ENCODE peak calls at places on chromosomes 13 and 19, in seven cellular contexts. One of them, this sample, is unnamed.

GRCh38 chr19:49470615-49470978 is 3.4 kb upstream of the FLT3LG start:
- DNase-seq in CD8-positive, alpha-beta T cell: no peak
- DNase-seq in ascending aorta: no peak
- DNase-seq in body of pancreas: no peak
- DNase-seq in hepatocyte: no peak
- DNase-seq in heart right ventricle: no peak
- DNase-seq in IMR-90: no peak
- DNase-seq in this sample: no peak

GRCh38 chr19:33407716-33408115 is 34.2 kb downstream of the CEBPG start:
- DNase-seq in body of pancreas: no peak
- DNase-seq in heart right ventricle: no peak
- DNase-seq in IMR-90: no peak
- DNase-seq in ascending aorta: no peak
- DNase-seq in CD8-positive, alpha-beta T cell: no peak
- DNase-seq in hepatocyte: no peak
- DNase-seq in this sample: no peak

GRCh38 chr13:99399623-99399974 is 92.4 kb upstream of the GPR183 start:
- DNase-seq in CD8-positive, alpha-beta T cell: no peak
- DNase-seq in ascending aorta: no peak
- DNase-seq in hepatocyte: no peak
- DNase-seq in heart right ventricle: no peak
- DNase-seq in body of pancreas: no peak
- DNase-seq in IMR-90: no peak
- DNase-seq in this sample: no peak

GRCh38 chr19:33186835-33187540 is 7.1 kb upstream of the LRP3 start:
- DNase-seq in hepatocyte: no peak
- DNase-seq in ascending aorta: no peak
- DNase-seq in IMR-90: no peak
- DNase-seq in CD8-positive, alpha-beta T cell: no peak
- DNase-seq in body of pancreas: peak
- DNase-seq in heart right ventricle: no peak
- DNase-seq in this sample: peak

GRCh38 chr19:5448374-5448773 is 6.8 kb upstream of the ZNRF4 start:
- DNase-seq in CD8-positive, alpha-beta T cell: no peak
- DNase-seq in ascending aorta: no peak
- DNase-seq in IMR-90: no peak
- DNase-seq in body of pancreas: peak
- DNase-seq in heart right ventricle: no peak
- DNase-seq in hepatocyte: no peak
- DNase-seq in this sample: no peak

GRCh38 chr19:336067-336614 is 8.5 kb downstream of the MIER2 start:
- DNase-seq in hepatocyte: no peak
- DNase-seq in heart right ventricle: no peak
- DNase-seq in CD8-positive, alpha-beta T cell: no peak
- DNase-seq in ascending aorta: no peak
- DNase-seq in IMR-90: no peak
- DNase-seq in body of pancreas: no peak
- DNase-seq in this sample: no peak

GRCh38 chr13:113724016-113724758 is 34.8 kb upstream of the TMEM255B start:
- DNase-seq in heart right ventricle: no peak
- DNase-seq in IMR-90: no peak
- DNase-seq in hepatocyte: no peak
- DNase-seq in CD8-positive, alpha-beta T cell: no peak
- DNase-seq in ascending aorta: no peak
- DNase-seq in body of pancreas: no peak
- DNase-seq in this sample: no peak

GRCh38 chr13:81540777-81541176 is 1199.9 kb upstream of the SPRY2 start:
- DNase-seq in IMR-90: no peak
- DNase-seq in hepatocyte: peak
- DNase-seq in body of pancreas: no peak
- DNase-seq in CD8-positive, alpha-beta T cell: no peak
- DNase-seq in heart right ventricle: no peak
- DNase-seq in ascending aorta: no peak
- DNase-seq in this sample: no peak

GRCh38 chr13:20188649-20189553 is 3.8 kb downstream of the GJB2 start:
- DNase-seq in body of pancreas: no peak
- DNase-seq in ascending aorta: no peak
- DNase-seq in IMR-90: no peak
- DNase-seq in CD8-positive, alpha-beta T cell: no peak
- DNase-seq in hepatocyte: no peak
- DNase-seq in heart right ventricle: no peak
- DNase-seq in this sample: no peak

GRCh38 chr19:58059003-58059671 is at the start of gene ZNF135:
- DNase-seq in heart right ventricle: peak
- DNase-seq in ascending aorta: peak
- DNase-seq in CD8-positive, alpha-beta T cell: peak
- DNase-seq in body of pancreas: peak
- DNase-seq in hepatocyte: peak
- DNase-seq in IMR-90: peak
- DNase-seq in this sample: peak

GRCh38 chr19:958967-959685 is 25.0 kb upstream of the WDR18 start:
- DNase-seq in heart right ventricle: no peak
- DNase-seq in ascending aorta: no peak
- DNase-seq in IMR-90: peak
- DNase-seq in body of pancreas: no peak
- DNase-seq in hepatocyte: peak
- DNase-seq in CD8-positive, alpha-beta T cell: no peak
- DNase-seq in this sample: no peak

GRCh38 chr13:99000137-99000536 is 22.3 kb upstream of the DOCK9 start:
- DNase-seq in heart right ventricle: no peak
- DNase-seq in IMR-90: no peak
- DNase-seq in CD8-positive, alpha-beta T cell: no peak
- DNase-seq in body of pancreas: no peak
- DNase-seq in ascending aorta: no peak
- DNase-seq in hepatocyte: no peak
- DNase-seq in this sample: no peak

GRCh38 chr13:108897955-108898354 is 268.5 kb downstream of the MYO16 start:
- DNase-seq in hepatocyte: no peak
- DNase-seq in body of pancreas: no peak
- DNase-seq in heart right ventricle: no peak
- DNase-seq in CD8-positive, alpha-beta T cell: no peak
- DNase-seq in ascending aorta: no peak
- DNase-seq in IMR-90: peak
- DNase-seq in this sample: no peak

GRCh38 chr13:30802953-30803478 is 67.7 kb downstream of the ALOX5AP start:
- DNase-seq in IMR-90: peak
- DNase-seq in ascending aorta: peak
- DNase-seq in body of pancreas: peak
- DNase-seq in heart right ventricle: peak
- DNase-seq in hepatocyte: peak
- DNase-seq in CD8-positive, alpha-beta T cell: peak
- DNase-seq in this sample: peak

GRCh38 chr13:77994166-77994565 is 75.5 kb upstream of the EDNRB start:
- DNase-seq in ascending aorta: no peak
- DNase-seq in CD8-positive, alpha-beta T cell: no peak
- DNase-seq in hepatocyte: no peak
- DNase-seq in heart right ventricle: no peak
- DNase-seq in IMR-90: no peak
- DNase-seq in body of pancreas: no peak
- DNase-seq in this sample: no peak

GRCh38 chr19:21749090-21749489 is 18.3 kb downstream of the ZNF100 start:
- DNase-seq in body of pancreas: no peak
- DNase-seq in heart right ventricle: no peak
- DNase-seq in CD8-positive, alpha-beta T cell: no peak
- DNase-seq in IMR-90: peak
- DNase-seq in ascending aorta: no peak
- DNase-seq in hepatocyte: no peak
- DNase-seq in this sample: no peak

GRCh38 chr13:37741536-37741935 is 128.0 kb downstream of the TRPC4 start:
- DNase-seq in heart right ventricle: no peak
- DNase-seq in hepatocyte: no peak
- DNase-seq in body of pancreas: no peak
- DNase-seq in IMR-90: no peak
- DNase-seq in ascending aorta: no peak
- DNase-seq in CD8-positive, alpha-beta T cell: no peak
- DNase-seq in this sample: no peak

GRCh38 chr19:48724796-48725753 is 5.5 kb upstream of the MAMSTR start:
- DNase-seq in CD8-positive, alpha-beta T cell: no peak
- DNase-seq in hepatocyte: peak
- DNase-seq in IMR-90: peak
- DNase-seq in heart right ventricle: no peak
- DNase-seq in body of pancreas: peak
- DNase-seq in ascending aorta: no peak
- DNase-seq in this sample: peak

GRCh38 chr19:7679017-7679720 is 1.5 kb upstream of the TRAPPC5 start:
- DNase-seq in hepatocyte: no peak
- DNase-seq in heart right ventricle: no peak
- DNase-seq in body of pancreas: peak
- DNase-seq in CD8-positive, alpha-beta T cell: peak
- DNase-seq in ascending aorta: no peak
- DNase-seq in IMR-90: no peak
- DNase-seq in this sample: peak

GRCh38 chr19:35739275-35740107 is 2.8 kb downstream of the IGFLR1 start:
- DNase-seq in ascending aorta: no peak
- DNase-seq in CD8-positive, alpha-beta T cell: no peak
- DNase-seq in IMR-90: no peak
- DNase-seq in hepatocyte: no peak
- DNase-seq in body of pancreas: no peak
- DNase-seq in heart right ventricle: no peak
- DNase-seq in this sample: no peak

GRCh38 chr19:42528354-42529247 is at the start of gene CEACAM1:
- DNase-seq in heart right ventricle: peak
- DNase-seq in ascending aorta: no peak
- DNase-seq in body of pancreas: peak
- DNase-seq in hepatocyte: peak
- DNase-seq in CD8-positive, alpha-beta T cell: peak
- DNase-seq in IMR-90: no peak
- DNase-seq in this sample: peak

GRCh38 chr13:43785681-43786471 is 896 bp downstream of the ENOX1 start:
- DNase-seq in IMR-90: peak
- DNase-seq in heart right ventricle: peak
- DNase-seq in body of pancreas: peak
- DNase-seq in CD8-positive, alpha-beta T cell: no peak
- DNase-seq in ascending aorta: no peak
- DNase-seq in hepatocyte: peak
- DNase-seq in this sample: peak

GRCh38 chr13:111265006-111265700 is 55.3 kb upstream of the TEX29 start:
- DNase-seq in IMR-90: no peak
- DNase-seq in body of pancreas: no peak
- DNase-seq in CD8-positive, alpha-beta T cell: no peak
- DNase-seq in heart right ventricle: no peak
- DNase-seq in hepatocyte: no peak
- DNase-seq in ascending aorta: no peak
- DNase-seq in this sample: no peak

GRCh38 chr13:113078895-113079720 is 26.5 kb upstream of the F7 start:
- DNase-seq in hepatocyte: no peak
- DNase-seq in IMR-90: no peak
- DNase-seq in ascending aorta: no peak
- DNase-seq in body of pancreas: no peak
- DNase-seq in CD8-positive, alpha-beta T cell: peak
- DNase-seq in heart right ventricle: no peak
- DNase-seq in this sample: peak

GRCh38 chr13:23866420-23867026 is 22.7 kb downstream of the MIPEP start:
- DNase-seq in body of pancreas: no peak
- DNase-seq in CD8-positive, alpha-beta T cell: no peak
- DNase-seq in hepatocyte: no peak
- DNase-seq in IMR-90: peak
- DNase-seq in heart right ventricle: no peak
- DNase-seq in ascending aorta: no peak
- DNase-seq in this sample: no peak

DNA sequence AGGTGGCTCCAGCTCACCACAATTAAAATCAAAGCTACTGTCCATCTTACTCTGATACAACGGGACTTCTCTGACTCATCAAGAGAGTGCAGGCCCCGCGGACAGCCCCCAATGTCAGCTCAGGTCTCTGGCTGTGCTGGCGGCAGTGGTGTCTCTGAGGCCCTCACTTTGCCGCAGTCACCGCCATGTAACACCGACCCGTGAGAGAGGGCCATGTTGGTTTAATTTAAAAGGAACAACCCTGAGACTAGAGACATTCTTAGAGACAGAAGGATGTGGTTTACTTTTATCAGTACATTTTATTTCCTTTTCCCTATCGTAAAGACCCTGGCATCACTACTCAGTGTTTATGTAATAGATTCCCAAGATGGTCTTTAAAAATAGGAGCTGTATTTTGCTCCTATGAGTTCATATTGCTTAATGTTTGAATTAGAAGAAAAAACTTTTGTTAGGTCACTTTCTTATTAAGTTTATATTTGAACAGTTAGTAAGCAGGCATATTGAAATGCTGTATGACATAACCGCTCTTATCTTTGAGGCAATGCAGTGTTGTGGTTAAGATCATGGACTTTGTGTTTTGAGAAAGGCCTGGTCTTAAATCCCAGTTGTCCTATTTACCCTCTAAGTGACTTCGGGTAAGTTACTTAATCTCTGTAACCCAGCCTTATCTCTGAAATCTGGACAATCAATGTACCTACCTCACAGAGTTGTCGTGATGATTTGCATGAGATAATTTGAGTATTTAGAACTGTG is 23.4 kb downstream of the DGKH start:
- DNase-seq in IMR-90: peak
- DNase-seq in heart right ventricle: no peak
- DNase-seq in ascending aorta: no peak
- DNase-seq in body of pancreas: no peak
- DNase-seq in CD8-positive, alpha-beta T cell: no peak
- DNase-seq in hepatocyte: no peak
- DNase-seq in this sample: no peak
- H3K27ac ChIP-seq in IMR-90: no peak
- H3K27ac ChIP-seq in heart right ventricle: no peak
- H3K27ac ChIP-seq in ascending aorta: no peak
- H3K27ac ChIP-seq in body of pancreas: no peak
- H3K27ac ChIP-seq in CD8-positive, alpha-beta T cell: no peak
- H3K27ac ChIP-seq in hepatocyte: peak
- H3K27ac ChIP-seq in this sample: no peak

GRCh38 chr13:35953537-35954206 is 177.5 kb downstream of the DCLK1 start:
- DNase-seq in CD8-positive, alpha-beta T cell: no peak
- DNase-seq in heart right ventricle: peak
- DNase-seq in IMR-90: peak
- DNase-seq in body of pancreas: peak
- DNase-seq in hepatocyte: peak
- DNase-seq in ascending aorta: no peak
- DNase-seq in this sample: no peak
- TF ChIP-seq CTCF in CD8-positive, alpha-beta T cell: no peak
- TF ChIP-seq CTCF in heart right ventricle: peak
- TF ChIP-seq CTCF in IMR-90: peak
- TF ChIP-seq CTCF in body of pancreas: no peak
- TF ChIP-seq CTCF in hepatocyte: peak
- TF ChIP-seq CTCF in ascending aorta: peak
- TF ChIP-seq CTCF in this sample: peak

DNA sequence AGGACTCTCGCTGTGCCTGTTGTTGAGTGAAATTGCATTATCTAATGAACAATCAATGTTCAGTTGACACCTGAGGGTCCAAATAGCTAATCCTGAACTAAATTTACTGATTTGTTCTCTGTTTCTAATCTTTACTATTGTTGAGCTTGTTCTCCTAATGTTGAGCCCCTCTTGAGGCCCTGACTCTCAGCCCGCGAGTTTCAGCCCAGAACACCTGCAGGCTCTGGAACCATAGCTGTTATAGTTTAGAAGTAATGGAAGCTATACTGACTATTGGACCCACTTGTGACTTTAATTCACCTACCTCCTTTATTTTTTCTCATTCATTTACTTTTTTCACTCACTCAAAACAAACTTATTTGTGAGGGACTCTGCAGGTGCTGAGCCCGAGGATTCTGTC is 20.6 kb upstream of the PCDH8 start:
- DNase-seq in body of pancreas: no peak
- DNase-seq in IMR-90: no peak
- DNase-seq in hepatocyte: no peak
- DNase-seq in ascending aorta: no peak
- DNase-seq in heart right ventricle: no peak
- DNase-seq in CD8-positive, alpha-beta T cell: no peak
- DNase-seq in this sample: no peak
- H3K27ac ChIP-seq in body of pancreas: no peak
- H3K27ac ChIP-seq in IMR-90: no peak
- H3K27ac ChIP-seq in hepatocyte: no peak
- H3K27ac ChIP-seq in ascending aorta: no peak
- H3K27ac ChIP-seq in heart right ventricle: no peak
- H3K27ac ChIP-seq in CD8-positive, alpha-beta T cell: no peak
- H3K27ac ChIP-seq in this sample: no peak

GRCh38 chr13:35455022-35455421 is 21.5 kb downstream of the MAB21L1 start:
- DNase-seq in body of pancreas: no peak
- DNase-seq in heart right ventricle: no peak
- DNase-seq in ascending aorta: no peak
- DNase-seq in CD8-positive, alpha-beta T cell: no peak
- DNase-seq in IMR-90: no peak
- DNase-seq in hepatocyte: no peak
- DNase-seq in this sample: no peak
- TF ChIP-seq CTCF in body of pancreas: no peak
- TF ChIP-seq CTCF in heart right ventricle: no peak
- TF ChIP-seq CTCF in ascending aorta: no peak
- TF ChIP-seq CTCF in CD8-positive, alpha-beta T cell: no peak
- TF ChIP-seq CTCF in IMR-90: no peak
- TF ChIP-seq CTCF in hepatocyte: no peak
- TF ChIP-seq CTCF in this sample: no peak

This sample was measured in heart left ventricle.